ENCODE peak calls at places on chromosomes 2 and 18, in five cellular contexts. One of them, this sample, is unnamed.

GRCh38 chr18:11866329-11866728 is 15.1 kb downstream of the CHMP1B start:
- DNase-seq in cardiac muscle cell: no peak
- DNase-seq in psoas muscle: no peak
- DNase-seq in lung: no peak
- DNase-seq in GM12891: no peak
- DNase-seq in this sample: no peak

GRCh38 chr18:78658531-78658930 is 321.1 kb upstream of the SALL3 start:
- DNase-seq in cardiac muscle cell: no peak
- DNase-seq in psoas muscle: no peak
- DNase-seq in lung: no peak
- DNase-seq in GM12891: no peak
- DNase-seq in this sample: no peak

GRCh38 chr18:79523221-79523737 is 127.5 kb downstream of the NFATC1 start:
- DNase-seq in cardiac muscle cell: no peak
- DNase-seq in psoas muscle: no peak
- DNase-seq in lung: no peak
- DNase-seq in GM12891: no peak
- DNase-seq in this sample: peak; percentile 17

GRCh38 chr2:77469086-77469485 is 53.1 kb downstream of the LRRTM4 start:
- DNase-seq in cardiac muscle cell: no peak
- DNase-seq in psoas muscle: no peak
- DNase-seq in lung: no peak
- DNase-seq in GM12891: no peak
- DNase-seq in this sample: no peak

GRCh38 chr2:145095641-145096435 is 575.9 kb upstream of the ZEB2 start:
- DNase-seq in cardiac muscle cell: peak; percentile 72
- DNase-seq in psoas muscle: no peak
- DNase-seq in lung: no peak
- DNase-seq in GM12891: no peak
- DNase-seq in this sample: no peak

GRCh38 chr2:144215701-144216675 is 303.9 kb downstream of the ZEB2 start:
- DNase-seq in cardiac muscle cell: no peak
- DNase-seq in psoas muscle: no peak
- DNase-seq in lung: no peak
- DNase-seq in GM12891: no peak
- DNase-seq in this sample: no peak

GRCh38 chr2:67514515-67514914 is 117.4 kb downstream of the ETAA1 start:
- DNase-seq in cardiac muscle cell: no peak
- DNase-seq in psoas muscle: no peak
- DNase-seq in lung: no peak
- DNase-seq in GM12891: no peak
- DNase-seq in this sample: no peak

GRCh38 chr2:35298493-35298892 is 1057.1 kb upstream of the CRIM1 start:
- DNase-seq in cardiac muscle cell: peak; percentile 24
- DNase-seq in psoas muscle: no peak
- DNase-seq in lung: no peak
- DNase-seq in GM12891: no peak
- DNase-seq in this sample: peak; percentile 87

GRCh38 chr18:36167692-36168218 is 19.5 kb upstream of the MOCOS start:
- DNase-seq in cardiac muscle cell: no peak
- DNase-seq in psoas muscle: no peak
- DNase-seq in lung: no peak
- DNase-seq in GM12891: no peak
- DNase-seq in this sample: no peak

GRCh38 chr2:15278296-15278695 is 282.8 kb downstream of the NBAS start:
- DNase-seq in cardiac muscle cell: peak; percentile 5
- DNase-seq in psoas muscle: no peak
- DNase-seq in lung: no peak
- DNase-seq in GM12891: no peak
- DNase-seq in this sample: no peak

GRCh38 chr18:10297079-10297478 is 157.4 kb upstream of the APCDD1 start:
- DNase-seq in cardiac muscle cell: no peak
- DNase-seq in psoas muscle: no peak
- DNase-seq in lung: no peak
- DNase-seq in GM12891: no peak
- DNase-seq in this sample: no peak

GRCh38 chr2:186309901-186310300 is 176.2 kb upstream of the ZC3H15 start:
- DNase-seq in cardiac muscle cell: peak; percentile 60
- DNase-seq in psoas muscle: no peak
- DNase-seq in lung: no peak
- DNase-seq in GM12891: no peak
- DNase-seq in this sample: no peak

GRCh38 chr2:233244818-233245217 is 6.7 kb upstream of the ATG16L1 start:
- DNase-seq in cardiac muscle cell: no peak
- DNase-seq in psoas muscle: no peak
- DNase-seq in lung: no peak
- DNase-seq in GM12891: no peak
- DNase-seq in this sample: no peak

GRCh38 chr2:166090900-166091299 is 36.9 kb downstream of the SCN1A start:
- DNase-seq in cardiac muscle cell: peak; percentile 76
- DNase-seq in psoas muscle: no peak
- DNase-seq in lung: no peak
- DNase-seq in GM12891: no peak
- DNase-seq in this sample: no peak

GRCh38 chr2:164935467-164935807 is 19.9 kb downstream of the SLC38A11 start:
- DNase-seq in cardiac muscle cell: no peak
- DNase-seq in psoas muscle: no peak
- DNase-seq in lung: no peak
- DNase-seq in GM12891: no peak
- DNase-seq in this sample: no peak

GRCh38 chr2:233289590-233290424 is 17.8 kb upstream of the SAG start:
- DNase-seq in cardiac muscle cell: no peak
- DNase-seq in psoas muscle: no peak
- DNase-seq in lung: no peak
- DNase-seq in GM12891: no peak
- DNase-seq in this sample: no peak

GRCh38 chr18:23053756-23054457 is 81.4 kb upstream of the CABLES1 start:
- DNase-seq in cardiac muscle cell: peak; percentile 73
- DNase-seq in psoas muscle: no peak
- DNase-seq in lung: no peak
- DNase-seq in GM12891: no peak
- DNase-seq in this sample: no peak

GRCh38 chr18:66440433-66440832 is 163.5 kb downstream of the CDH19 start:
- DNase-seq in cardiac muscle cell: no peak
- DNase-seq in psoas muscle: peak; percentile 38
- DNase-seq in lung: no peak
- DNase-seq in GM12891: no peak
- DNase-seq in this sample: no peak

GRCh38 chr2:23587330-23587729 is 202.4 kb downstream of the KLHL29 start:
- DNase-seq in cardiac muscle cell: no peak
- DNase-seq in psoas muscle: no peak
- DNase-seq in lung: no peak
- DNase-seq in GM12891: no peak
- DNase-seq in this sample: no peak

GRCh38 chr2:71615769-71616730 is 162.7 kb downstream of the DYSF start:
- DNase-seq in cardiac muscle cell: no peak
- DNase-seq in psoas muscle: no peak
- DNase-seq in lung: peak; percentile 26
- DNase-seq in GM12891: no peak
- DNase-seq in this sample: peak; percentile 60

GRCh38 chr2:163210430-163210918 is 371.9 kb upstream of the KCNH7 start:
- DNase-seq in cardiac muscle cell: peak; percentile 45
- DNase-seq in psoas muscle: no peak
- DNase-seq in lung: no peak
- DNase-seq in GM12891: no peak
- DNase-seq in this sample: no peak

GRCh38 chr2:12451726-12452125 is 265.0 kb upstream of the TRIB2 start:
- DNase-seq in cardiac muscle cell: peak; percentile 52
- DNase-seq in psoas muscle: no peak
- DNase-seq in lung: no peak
- DNase-seq in GM12891: no peak
- DNase-seq in this sample: no peak

GRCh38 chr18:79933765-79934164 is 17.7 kb downstream of the SLC66A2 start:
- DNase-seq in cardiac muscle cell: peak; percentile 50
- DNase-seq in psoas muscle: peak; percentile 33
- DNase-seq in lung: no peak
- DNase-seq in GM12891: no peak
- DNase-seq in this sample: no peak

GRCh38 chr2:55232863-55233657 is 572 bp downstream of the RPS27A start:
- DNase-seq in cardiac muscle cell: peak; percentile 36
- DNase-seq in psoas muscle: peak; percentile 73
- DNase-seq in lung: peak; percentile 41
- DNase-seq in GM12891: no peak
- DNase-seq in this sample: no peak

GRCh38 chr2:74573747-74574562 is 19.4 kb downstream of the DOK1 start:
- DNase-seq in cardiac muscle cell: peak; percentile 69
- DNase-seq in psoas muscle: no peak
- DNase-seq in lung: no peak
- DNase-seq in GM12891: no peak
- DNase-seq in this sample: no peak

GRCh38 chr2:218230882-218231281 is 13.9 kb downstream of the ARPC2 start:
- DNase-seq in cardiac muscle cell: peak; percentile 46
- DNase-seq in psoas muscle: no peak
- DNase-seq in lung: no peak
- DNase-seq in GM12891: no peak
- DNase-seq in this sample: no peak

GRCh38 chr18:23259701-23260661 is 124.7 kb downstream of the CABLES1 start:
- DNase-seq in cardiac muscle cell: peak; percentile 93
- DNase-seq in psoas muscle: peak; percentile 83
- DNase-seq in lung: peak; percentile 89
- DNase-seq in GM12891: no peak
- DNase-seq in this sample: no peak

GRCh38 chr2:111617804-111618576 is 266.0 kb downstream of the ANAPC1 start:
- DNase-seq in cardiac muscle cell: no peak
- DNase-seq in psoas muscle: peak; percentile 68
- DNase-seq in lung: no peak
- DNase-seq in GM12891: no peak
- DNase-seq in this sample: peak; percentile 85

GRCh38 chr2:98897746-98898145 is 38.3 kb downstream of the CRACDL start:
- DNase-seq in cardiac muscle cell: no peak
- DNase-seq in psoas muscle: no peak
- DNase-seq in lung: no peak
- DNase-seq in GM12891: no peak
- DNase-seq in this sample: peak; percentile 48

GRCh38 chr2:167861574-167862193 is 385.7 kb downstream of the STK39 start:
- DNase-seq in cardiac muscle cell: no peak
- DNase-seq in psoas muscle: no peak
- DNase-seq in lung: no peak
- DNase-seq in GM12891: no peak
- DNase-seq in this sample: no peak

GRCh38 chr18:2240311-2240705 is 331.0 kb downstream of the METTL4 start:
- DNase-seq in cardiac muscle cell: peak; percentile 13
- DNase-seq in psoas muscle: no peak
- DNase-seq in lung: no peak
- DNase-seq in GM12891: no peak
- DNase-seq in this sample: no peak

GRCh38 chr2:190136259-190136658 is 73.7 kb upstream of the MSTN start:
- DNase-seq in cardiac muscle cell: no peak
- DNase-seq in psoas muscle: no peak
- DNase-seq in lung: no peak
- DNase-seq in GM12891: no peak
- DNase-seq in this sample: no peak

GRCh38 chr2:209960676-209961630 is 41.5 kb upstream of the RPE start:
- DNase-seq in cardiac muscle cell: peak; percentile 67
- DNase-seq in psoas muscle: no peak
- DNase-seq in lung: no peak
- DNase-seq in GM12891: peak; percentile 22
- DNase-seq in this sample: no peak

GRCh38 chr2:207252979-207253640 is 87.4 kb upstream of the KLF7 start:
- DNase-seq in cardiac muscle cell: no peak
- DNase-seq in psoas muscle: no peak
- DNase-seq in lung: no peak
- DNase-seq in GM12891: no peak
- DNase-seq in this sample: no peak

GRCh38 chr2:60513996-60514395 is 39.5 kb downstream of the BCL11A start:
- DNase-seq in cardiac muscle cell: no peak
- DNase-seq in psoas muscle: no peak
- DNase-seq in lung: no peak
- DNase-seq in GM12891: no peak
- DNase-seq in this sample: peak; percentile 57

GRCh38 chr2:185738679-185739472 is at the start of gene FSIP2:
- DNase-seq in cardiac muscle cell: peak; percentile 69
- DNase-seq in psoas muscle: peak; percentile 70
- DNase-seq in lung: peak; percentile 30
- DNase-seq in GM12891: peak; percentile 41
- DNase-seq in this sample: peak; percentile 94